ENCODE peak calls at places on chromosomes 7 and 10, in four cellular contexts. One of them, this sample, is unnamed.

GRCh38 chr7:131370523-131370968 is 42.9 kb downstream of the MKLN1 start:
- DNase-seq in stimulated activated CD8-positive, alpha-beta memory T cell treated with anti-CD3 and anti-CD28 coated beads, Interleukin-12 subunit alpha, Interleukin-12 subunit beta, amount 100 ng/mL, for 1 hour: no peak
- DNase-seq in stimulated activated CD4-positive, alpha-beta T cell treated with anti-CD3 and anti-CD28 coated beads, Interleukin-1b, Interleukin-23, amount 100 ng/mL, for 24 hours: no peak
- DNase-seq in Daoy: peak; percentile 75
- DNase-seq in this sample: no peak

GRCh38 chr10:68594405-68594804 is 34.3 kb downstream of the TET1 start:
- DNase-seq in Daoy: peak; percentile 69
- DNase-seq in stimulated activated CD8-positive, alpha-beta memory T cell treated with anti-CD3 and anti-CD28 coated beads, Interleukin-12 subunit alpha, Interleukin-12 subunit beta, amount 100 ng/mL, for 1 hour: no peak
- DNase-seq in stimulated activated CD4-positive, alpha-beta T cell treated with anti-CD3 and anti-CD28 coated beads, Interleukin-1b, Interleukin-23, amount 100 ng/mL, for 24 hours: no peak
- DNase-seq in this sample: no peak

GRCh38 chr10:119724630-119725549 is 960 bp upstream of the INPP5F start:
- DNase-seq in stimulated activated CD8-positive, alpha-beta memory T cell treated with anti-CD3 and anti-CD28 coated beads, Interleukin-12 subunit alpha, Interleukin-12 subunit beta, amount 100 ng/mL, for 1 hour: no peak
- DNase-seq in stimulated activated CD4-positive, alpha-beta T cell treated with anti-CD3 and anti-CD28 coated beads, Interleukin-1b, Interleukin-23, amount 100 ng/mL, for 24 hours: no peak
- DNase-seq in Daoy: peak; percentile 14
- DNase-seq in this sample: no peak

GRCh38 chr10:76209135-76209534 is 777.7 kb downstream of the LRMDA start:
- DNase-seq in stimulated activated CD8-positive, alpha-beta memory T cell treated with anti-CD3 and anti-CD28 coated beads, Interleukin-12 subunit alpha, Interleukin-12 subunit beta, amount 100 ng/mL, for 1 hour: no peak
- DNase-seq in stimulated activated CD4-positive, alpha-beta T cell treated with anti-CD3 and anti-CD28 coated beads, Interleukin-1b, Interleukin-23, amount 100 ng/mL, for 24 hours: no peak
- DNase-seq in Daoy: peak; percentile 8
- DNase-seq in this sample: no peak

GRCh38 chr10:102342462-102342861 is 53.0 kb upstream of the NFKB2 start:
- DNase-seq in stimulated activated CD8-positive, alpha-beta memory T cell treated with anti-CD3 and anti-CD28 coated beads, Interleukin-12 subunit alpha, Interleukin-12 subunit beta, amount 100 ng/mL, for 1 hour: no peak
- DNase-seq in Daoy: peak; percentile 37
- DNase-seq in stimulated activated CD4-positive, alpha-beta T cell treated with anti-CD3 and anti-CD28 coated beads, Interleukin-1b, Interleukin-23, amount 100 ng/mL, for 24 hours: no peak
- DNase-seq in this sample: no peak

GRCh38 chr10:127759276-127759675 is 22.3 kb downstream of the FOXI2 start:
- DNase-seq in Daoy: no peak
- DNase-seq in stimulated activated CD4-positive, alpha-beta T cell treated with anti-CD3 and anti-CD28 coated beads, Interleukin-1b, Interleukin-23, amount 100 ng/mL, for 24 hours: no peak
- DNase-seq in stimulated activated CD8-positive, alpha-beta memory T cell treated with anti-CD3 and anti-CD28 coated beads, Interleukin-12 subunit alpha, Interleukin-12 subunit beta, amount 100 ng/mL, for 1 hour: no peak
- DNase-seq in this sample: no peak

GRCh38 chr10:97520520-97520919 is 21.8 kb downstream of the UBTD1 start:
- DNase-seq in stimulated activated CD4-positive, alpha-beta T cell treated with anti-CD3 and anti-CD28 coated beads, Interleukin-1b, Interleukin-23, amount 100 ng/mL, for 24 hours: no peak
- DNase-seq in stimulated activated CD8-positive, alpha-beta memory T cell treated with anti-CD3 and anti-CD28 coated beads, Interleukin-12 subunit alpha, Interleukin-12 subunit beta, amount 100 ng/mL, for 1 hour: no peak
- DNase-seq in Daoy: no peak
- DNase-seq in this sample: no peak

GRCh38 chr10:58956926-58957325 is 219.5 kb upstream of the PHYHIPL start:
- DNase-seq in Daoy: no peak
- DNase-seq in stimulated activated CD4-positive, alpha-beta T cell treated with anti-CD3 and anti-CD28 coated beads, Interleukin-1b, Interleukin-23, amount 100 ng/mL, for 24 hours: no peak
- DNase-seq in stimulated activated CD8-positive, alpha-beta memory T cell treated with anti-CD3 and anti-CD28 coated beads, Interleukin-12 subunit alpha, Interleukin-12 subunit beta, amount 100 ng/mL, for 1 hour: no peak
- DNase-seq in this sample: no peak

GRCh38 chr7:79716329-79716728 is 262.9 kb upstream of the MAGI2 start:
- DNase-seq in stimulated activated CD8-positive, alpha-beta memory T cell treated with anti-CD3 and anti-CD28 coated beads, Interleukin-12 subunit alpha, Interleukin-12 subunit beta, amount 100 ng/mL, for 1 hour: no peak
- DNase-seq in stimulated activated CD4-positive, alpha-beta T cell treated with anti-CD3 and anti-CD28 coated beads, Interleukin-1b, Interleukin-23, amount 100 ng/mL, for 24 hours: no peak
- DNase-seq in Daoy: no peak
- DNase-seq in this sample: no peak

GRCh38 chr7:115145512-115145911 is 223.6 kb downstream of the MDFIC start:
- DNase-seq in stimulated activated CD8-positive, alpha-beta memory T cell treated with anti-CD3 and anti-CD28 coated beads, Interleukin-12 subunit alpha, Interleukin-12 subunit beta, amount 100 ng/mL, for 1 hour: no peak
- DNase-seq in stimulated activated CD4-positive, alpha-beta T cell treated with anti-CD3 and anti-CD28 coated beads, Interleukin-1b, Interleukin-23, amount 100 ng/mL, for 24 hours: no peak
- DNase-seq in Daoy: no peak
- DNase-seq in this sample: no peak

GRCh38 chr7:74031403-74032190 is 3.6 kb downstream of the ELN start:
- DNase-seq in stimulated activated CD4-positive, alpha-beta T cell treated with anti-CD3 and anti-CD28 coated beads, Interleukin-1b, Interleukin-23, amount 100 ng/mL, for 24 hours: no peak
- DNase-seq in stimulated activated CD8-positive, alpha-beta memory T cell treated with anti-CD3 and anti-CD28 coated beads, Interleukin-12 subunit alpha, Interleukin-12 subunit beta, amount 100 ng/mL, for 1 hour: no peak
- DNase-seq in Daoy: peak; percentile 45
- DNase-seq in this sample: no peak

GRCh38 chr7:101553018-101553770 is 75.9 kb downstream of the MYL10 start:
- DNase-seq in stimulated activated CD8-positive, alpha-beta memory T cell treated with anti-CD3 and anti-CD28 coated beads, Interleukin-12 subunit alpha, Interleukin-12 subunit beta, amount 100 ng/mL, for 1 hour: no peak
- DNase-seq in stimulated activated CD4-positive, alpha-beta T cell treated with anti-CD3 and anti-CD28 coated beads, Interleukin-1b, Interleukin-23, amount 100 ng/mL, for 24 hours: no peak
- DNase-seq in Daoy: no peak
- DNase-seq in this sample: peak; percentile 25

GRCh38 chr10:112373912-112374338 is at the start of gene ACSL5:
- DNase-seq in Daoy: no peak
- DNase-seq in stimulated activated CD8-positive, alpha-beta memory T cell treated with anti-CD3 and anti-CD28 coated beads, Interleukin-12 subunit alpha, Interleukin-12 subunit beta, amount 100 ng/mL, for 1 hour: no peak
- DNase-seq in stimulated activated CD4-positive, alpha-beta T cell treated with anti-CD3 and anti-CD28 coated beads, Interleukin-1b, Interleukin-23, amount 100 ng/mL, for 24 hours: no peak
- DNase-seq in this sample: no peak

GRCh38 chr7:130896898-130897514 is 163.0 kb upstream of the KLF14 start:
- DNase-seq in stimulated activated CD4-positive, alpha-beta T cell treated with anti-CD3 and anti-CD28 coated beads, Interleukin-1b, Interleukin-23, amount 100 ng/mL, for 24 hours: peak; percentile 58
- DNase-seq in stimulated activated CD8-positive, alpha-beta memory T cell treated with anti-CD3 and anti-CD28 coated beads, Interleukin-12 subunit alpha, Interleukin-12 subunit beta, amount 100 ng/mL, for 1 hour: peak; percentile 59
- DNase-seq in Daoy: peak; percentile 91
- DNase-seq in this sample: peak; percentile 77

GRCh38 chr10:5603091-5603847 is 63.1 kb downstream of the ASB13 start:
- DNase-seq in stimulated activated CD8-positive, alpha-beta memory T cell treated with anti-CD3 and anti-CD28 coated beads, Interleukin-12 subunit alpha, Interleukin-12 subunit beta, amount 100 ng/mL, for 1 hour: no peak
- DNase-seq in Daoy: no peak
- DNase-seq in stimulated activated CD4-positive, alpha-beta T cell treated with anti-CD3 and anti-CD28 coated beads, Interleukin-1b, Interleukin-23, amount 100 ng/mL, for 24 hours: no peak
- DNase-seq in this sample: no peak

GRCh38 chr10:1035201-1035600 is 9.5 kb upstream of the IDI2 start:
- DNase-seq in stimulated activated CD8-positive, alpha-beta memory T cell treated with anti-CD3 and anti-CD28 coated beads, Interleukin-12 subunit alpha, Interleukin-12 subunit beta, amount 100 ng/mL, for 1 hour: no peak
- DNase-seq in stimulated activated CD4-positive, alpha-beta T cell treated with anti-CD3 and anti-CD28 coated beads, Interleukin-1b, Interleukin-23, amount 100 ng/mL, for 24 hours: no peak
- DNase-seq in Daoy: no peak
- DNase-seq in this sample: no peak

GRCh38 chr7:30996883-30997282 is 33.1 kb downstream of the GHRHR start:
- DNase-seq in stimulated activated CD8-positive, alpha-beta memory T cell treated with anti-CD3 and anti-CD28 coated beads, Interleukin-12 subunit alpha, Interleukin-12 subunit beta, amount 100 ng/mL, for 1 hour: no peak
- DNase-seq in Daoy: no peak
- DNase-seq in stimulated activated CD4-positive, alpha-beta T cell treated with anti-CD3 and anti-CD28 coated beads, Interleukin-1b, Interleukin-23, amount 100 ng/mL, for 24 hours: no peak
- DNase-seq in this sample: no peak

GRCh38 chr10:128527730-128528129 is 401.5 kb upstream of the MKI67 start:
- DNase-seq in Daoy: no peak
- DNase-seq in stimulated activated CD4-positive, alpha-beta T cell treated with anti-CD3 and anti-CD28 coated beads, Interleukin-1b, Interleukin-23, amount 100 ng/mL, for 24 hours: no peak
- DNase-seq in stimulated activated CD8-positive, alpha-beta memory T cell treated with anti-CD3 and anti-CD28 coated beads, Interleukin-12 subunit alpha, Interleukin-12 subunit beta, amount 100 ng/mL, for 1 hour: no peak
- DNase-seq in this sample: no peak

GRCh38 chr10:32961892-32962369 is 3.9 kb upstream of the ITGB1 start:
- DNase-seq in stimulated activated CD8-positive, alpha-beta memory T cell treated with anti-CD3 and anti-CD28 coated beads, Interleukin-12 subunit alpha, Interleukin-12 subunit beta, amount 100 ng/mL, for 1 hour: no peak
- DNase-seq in Daoy: peak; percentile 70
- DNase-seq in stimulated activated CD4-positive, alpha-beta T cell treated with anti-CD3 and anti-CD28 coated beads, Interleukin-1b, Interleukin-23, amount 100 ng/mL, for 24 hours: no peak
- DNase-seq in this sample: no peak

GRCh38 chr10:101062231-101063161 is 707 bp downstream of the KAZALD1 start:
- DNase-seq in stimulated activated CD4-positive, alpha-beta T cell treated with anti-CD3 and anti-CD28 coated beads, Interleukin-1b, Interleukin-23, amount 100 ng/mL, for 24 hours: peak; percentile 48
- DNase-seq in Daoy: no peak
- DNase-seq in stimulated activated CD8-positive, alpha-beta memory T cell treated with anti-CD3 and anti-CD28 coated beads, Interleukin-12 subunit alpha, Interleukin-12 subunit beta, amount 100 ng/mL, for 1 hour: no peak
- DNase-seq in this sample: peak; percentile 89

GRCh38 chr10:133030791-133031190 is 56.9 kb upstream of the ADGRA1 start:
- DNase-seq in Daoy: no peak
- DNase-seq in stimulated activated CD4-positive, alpha-beta T cell treated with anti-CD3 and anti-CD28 coated beads, Interleukin-1b, Interleukin-23, amount 100 ng/mL, for 24 hours: no peak
- DNase-seq in stimulated activated CD8-positive, alpha-beta memory T cell treated with anti-CD3 and anti-CD28 coated beads, Interleukin-12 subunit alpha, Interleukin-12 subunit beta, amount 100 ng/mL, for 1 hour: no peak
- DNase-seq in this sample: peak; percentile 73

GRCh38 chr7:98168181-98168903 is 42.9 kb upstream of the BHLHA15 start:
- DNase-seq in stimulated activated CD8-positive, alpha-beta memory T cell treated with anti-CD3 and anti-CD28 coated beads, Interleukin-12 subunit alpha, Interleukin-12 subunit beta, amount 100 ng/mL, for 1 hour: peak; percentile 61
- DNase-seq in Daoy: peak; percentile 54
- DNase-seq in stimulated activated CD4-positive, alpha-beta T cell treated with anti-CD3 and anti-CD28 coated beads, Interleukin-1b, Interleukin-23, amount 100 ng/mL, for 24 hours: peak; percentile 37
- DNase-seq in this sample: no peak

GRCh38 chr7:7612519-7612918 is 28.0 kb upstream of the UMAD1 start:
- DNase-seq in stimulated activated CD8-positive, alpha-beta memory T cell treated with anti-CD3 and anti-CD28 coated beads, Interleukin-12 subunit alpha, Interleukin-12 subunit beta, amount 100 ng/mL, for 1 hour: no peak
- DNase-seq in stimulated activated CD4-positive, alpha-beta T cell treated with anti-CD3 and anti-CD28 coated beads, Interleukin-1b, Interleukin-23, amount 100 ng/mL, for 24 hours: no peak
- DNase-seq in Daoy: no peak
- DNase-seq in this sample: no peak